ENCODE peak calls at places on chromosome 20, in ten cellular contexts. S is stimulated activated CD8-positive, alpha-beta memory T cell treated with anti-CD3 and anti-CD28 coated beads, Interleukin-12 subunit alpha, Interleukin-12 subunit beta, amount 100 ng/mL, for 1 hour; P is MCF 10A; W is NCI-H1048; V is sigmoid colon; Y is C1 segment of cervical spinal cord; D is fibroblast of the aortic adventitia; U is ACHN; R is NCI-H69; I is SHP77. C is an unnamed sample.

GRCh38 chr20:61052195-61052594 is 199.9 kb upstream of the CDH4 start:
- DNase-seq in S (no peak), P (no peak), W (no peak), V (peak), Y (no peak), D (no peak), U (no peak), R (no peak), I (no peak), C (no peak)

GRCh38 chr20:46983466-46983865 is 88.8 kb downstream of the EYA2 start:
- DNase-seq in S (no peak), P (no peak), W (no peak), V (no peak), Y (no peak), D (no peak), U (no peak), R (no peak), I (no peak), C (no peak)

GRCh38 chr20:49906101-49906604 is 9.2 kb downstream of the SPATA2 start:
- DNase-seq in S (no peak), P (no peak), W (no peak), V (peak), Y (no peak), D (no peak), U (no peak), R (no peak), I (no peak), C (peak)

GRCh38 chr20:46709459-46710148 is at the start of gene SLC2A10:
- DNase-seq in S (no peak), P (no peak), W (no peak), V (peak), Y (no peak), D (peak), U (peak), R (no peak), I (no peak), C (peak)

GRCh38 chr20:32877507-32877906 is 18.8 kb downstream of the EFCAB8 start:
- DNase-seq in S (no peak), P (no peak), W (no peak), V (peak), Y (no peak), D (peak), U (no peak), R (peak), I (no peak), C (no peak)

GRCh38 chr20:3085571-3086072 is 1.1 kb upstream of the AVP start:
- DNase-seq in S (no peak), P (no peak), W (no peak), V (no peak), Y (no peak), D (no peak), U (no peak), R (no peak), I (no peak), C (no peak)

GRCh38 chr20:23088891-23089290 is 2.8 kb upstream of the CD93 start:
- DNase-seq in S (no peak), P (no peak), W (no peak), V (no peak), Y (no peak), D (no peak), U (no peak), R (no peak), I (no peak), C (no peak)

GRCh38 chr20:36085686-36086267 is 68.8 kb upstream of the EPB41L1 start:
- DNase-seq in S (no peak), P (peak), W (no peak), V (no peak), Y (no peak), D (peak), U (peak), R (no peak), I (no peak), C (peak)

GRCh38 chr20:47330933-47331708 is 25.4 kb downstream of the ZMYND8 start:
- DNase-seq in S (no peak), P (peak), W (no peak), V (no peak), Y (no peak), D (peak), U (peak), R (no peak), I (no peak), C (no peak)

GRCh38 chr20:46065691-46066090 is 24.1 kb downstream of the NCOA5 start:
- DNase-seq in S (no peak), P (no peak), W (no peak), V (no peak), Y (no peak), D (no peak), U (no peak), R (no peak), I (no peak), C (no peak)

GRCh38 chr20:37397076-37397953 is 51.4 kb downstream of the SRC start:
- DNase-seq in S (no peak), P (peak), W (no peak), V (no peak), Y (no peak), D (no peak), U (no peak), R (no peak), I (peak), C (no peak)

GRCh38 chr20:47941869-47942268 is 156.6 kb upstream of the SULF2 start:
- DNase-seq in S (no peak), P (no peak), W (no peak), V (no peak), Y (no peak), D (no peak), U (no peak), R (no peak), I (no peak), C (no peak)

GRCh38 chr20:48783533-48784272 is 44.1 kb downstream of the PREX1 start:
- DNase-seq in S (no peak), P (no peak), W (no peak), V (no peak), Y (no peak), D (peak), U (no peak), R (no peak), I (no peak), C (no peak)

GRCh38 chr20:11229772-11230171 is 556.0 kb upstream of the JAG1 start:
- DNase-seq in S (no peak), P (peak), W (peak), V (no peak), Y (peak), D (peak), U (peak), R (peak), I (no peak), C (peak)

GRCh38 chr20:49610701-49611538 is 43.0 kb upstream of the PTGIS start:
- DNase-seq in S (no peak), P (peak), W (no peak), V (peak), Y (peak), D (peak), U (peak), R (peak), I (peak), C (peak)

GRCh38 chr20:19520261-19520660 is 237.8 kb upstream of the RIN2 start:
- DNase-seq in S (no peak), P (no peak), W (no peak), V (no peak), Y (no peak), D (no peak), U (no peak), R (no peak), I (no peak), C (no peak)

GRCh38 chr20:33662172-33662571 is at the start of gene C20orf144:
- DNase-seq in S (no peak), P (no peak), W (no peak), V (no peak), Y (no peak), D (no peak), U (no peak), R (no peak), I (no peak), C (no peak)

GRCh38 chr20:19628570-19629134 is 129.4 kb upstream of the RIN2 start:
- DNase-seq in S (no peak), P (peak), W (peak), V (no peak), Y (no peak), D (peak), U (peak), R (peak), I (peak), C (peak)

GRCh38 chr20:25464501-25465204 is 57.2 kb downstream of the GINS1 start:
- DNase-seq in S (no peak), P (no peak), W (no peak), V (peak), Y (no peak), D (no peak), U (no peak), R (no peak), I (no peak), C (no peak)

GRCh38 chr20:12925214-12925755 is 83.5 kb upstream of the SPTLC3 start:
- DNase-seq in S (peak), P (peak), W (peak), V (no peak), Y (peak), D (peak), U (peak), R (peak), I (peak), C (peak)

GRCh38 chr20:2984956-2985661 is 58.3 kb upstream of the GNRH2 start:
- DNase-seq in S (no peak), P (peak), W (no peak), V (no peak), Y (no peak), D (peak), U (peak), R (peak), I (peak), C (no peak)

GRCh38 chr20:33687993-33688937 is 2.1 kb upstream of the E2F1 start:
- DNase-seq in S (no peak), P (no peak), W (no peak), V (no peak), Y (no peak), D (no peak), U (no peak), R (no peak), I (no peak), C (no peak)

GRCh38 chr20:42430525-42431046 is 759.1 kb downstream of the PTPRT start:
- DNase-seq in S (no peak), P (no peak), W (no peak), V (no peak), Y (no peak), D (no peak), U (no peak), R (no peak), I (no peak), C (no peak)

GRCh38 chr20:44384423-44385027 is 29.0 kb downstream of the HNF4A start:
- DNase-seq in S (peak), P (peak), W (peak), V (peak), Y (peak), D (peak), U (peak), R (peak), I (peak), C (peak)

GRCh38 chr20:62900052-62900691 is 26.1 kb downstream of the DIDO1 start:
- DNase-seq in S (peak), P (peak), W (no peak), V (peak), Y (peak), D (peak), U (peak), R (peak), I (peak), C (peak)

GRCh38 chr20:47380481-47380880 is 24.0 kb upstream of the ZMYND8 start:
- DNase-seq in S (no peak), P (no peak), W (no peak), V (no peak), Y (no peak), D (no peak), U (no peak), R (no peak), I (no peak), C (no peak)

GRCh38 chr20:775679-776135 is 7.4 kb upstream of the SLC52A3 start:
- DNase-seq in S (no peak), P (no peak), W (no peak), V (no peak), Y (no peak), D (no peak), U (no peak), R (no peak), I (no peak), C (no peak)

GRCh38 chr20:8646026-8646425 is 422.9 kb upstream of the PLCB4 start:
- DNase-seq in S (no peak), P (peak), W (no peak), V (no peak), Y (no peak), D (peak), U (no peak), R (peak), I (no peak), C (no peak)

GRCh38 chr20:57769756-57770155 is 59.9 kb upstream of the PMEPA1 start:
- DNase-seq in S (no peak), P (no peak), W (no peak), V (peak), Y (no peak), D (no peak), U (no peak), R (no peak), I (no peak), C (no peak)

GRCh38 chr20:25005661-25006060 is 13.1 kb upstream of the APMAP start:
- DNase-seq in S (no peak), P (no peak), W (no peak), V (peak), Y (no peak), D (no peak), U (no peak), R (peak), I (no peak), C (no peak)

GRCh38 chr20:21074605-21075336 is 31.4 kb downstream of the LINC00237 start:
- DNase-seq in S (no peak), P (peak), W (no peak), V (no peak), Y (no peak), D (no peak), U (peak), R (no peak), I (peak), C (peak)

GRCh38 chr20:43761396-43762340 is 34.9 kb upstream of the GTSF1L start:
- DNase-seq in S (no peak), P (no peak), W (no peak), V (no peak), Y (no peak), D (no peak), U (no peak), R (peak), I (no peak), C (no peak)

GRCh38 chr20:14992961-14993360 is 655.5 kb upstream of the FLRT3 start:
- DNase-seq in S (no peak), P (peak), W (no peak), V (no peak), Y (no peak), D (peak), U (no peak), R (peak), I (no peak), C (no peak)

GRCh38 chr20:57656252-57656820 is 36.1 kb upstream of the ZBP1 start:
- DNase-seq in S (no peak), P (no peak), W (no peak), V (peak), Y (no peak), D (no peak), U (no peak), R (no peak), I (no peak), C (no peak)

GRCh38 chr20:6806291-6806690 is 38.8 kb downstream of the BMP2 start:
- DNase-seq in S (no peak), P (peak), W (no peak), V (no peak), Y (no peak), D (no peak), U (no peak), R (no peak), I (no peak), C (no peak)

GRCh38 chr20:44208165-44208564 is 2.4 kb downstream of the OSER1 start:
- DNase-seq in S (no peak), P (peak), W (no peak), V (no peak), Y (no peak), D (no peak), U (peak), R (no peak), I (no peak), C (no peak)

GRCh38 chr20:47784599-47785320 is 521 bp downstream of the SULF2 start:
- DNase-seq in S (no peak), P (peak), W (no peak), V (no peak), Y (no peak), D (peak), U (peak), R (no peak), I (no peak), C (peak)

C was measured in SK-MEL-5.